ENCODE peak calls at places on chromosomes 12 and 14, in nine cellular contexts. C is adrenal gland, G is A549, H is testis, Z is NB4, R is esophagus squamous epithelium, U is IMR-90, E is gastrocnemius medialis, M is ovary. J is an unnamed sample.
A peak's percentile ranks its signal among the peaks of the same experiment; 100 is the strongest.

GRCh38 chr12:15220961-15221885 is at the start of gene RERG:
- DNase-seq in R (peak; percentile 6), G (peak; percentile 78), H (peak; percentile 84), E (peak; percentile 48), U (peak; percentile 63), C (peak; percentile 83), Z (peak; percentile 81), M (peak; percentile 93), J (peak; percentile 55)

GRCh38 chr12:49674318-49674985 is 32.8 kb downstream of the FMNL3 start:
- DNase-seq in E (no peak), G (no peak), M (peak; percentile 40), R (no peak), U (peak; percentile 41), Z (no peak), H (no peak), C (no peak), J (no peak)

GRCh38 chr12:91381309-91381804 is 198.7 kb upstream of the DCN start:
- DNase-seq in H (peak; percentile 78), E (no peak), C (peak; percentile 78), U (peak; percentile 86), M (peak; percentile 36), R (no peak), Z (no peak), G (peak; percentile 11), J (no peak)

GRCh38 chr12:57783466-57783801 is 847 bp downstream of the TSFM start:
- DNase-seq in E (no peak), C (no peak), Z (no peak), M (no peak), H (no peak), R (no peak), U (no peak), G (no peak), J (no peak)

GRCh38 chr14:100663528-100664052 is 63.1 kb upstream of the DLK1 start:
- DNase-seq in H (no peak), M (no peak), U (no peak), R (no peak), E (no peak), G (no peak), C (no peak), Z (no peak), J (no peak)

GRCh38 chr12:132356686-132357622 is 27.6 kb upstream of the GALNT9 start:
- DNase-seq in G (peak; percentile 52), M (peak; percentile 75), C (peak; percentile 33), R (no peak), E (no peak), H (peak; percentile 50), Z (peak; percentile 95), U (peak; percentile 16), J (no peak)

GRCh38 chr12:41055875-41056577 is 132.1 kb upstream of the PDZRN4 start:
- DNase-seq in U (peak; percentile 6), G (no peak), E (no peak), H (no peak), R (no peak), C (no peak), M (no peak), Z (no peak), J (no peak)

GRCh38 chr14:100673807-100674154 is 52.9 kb upstream of the DLK1 start:
- DNase-seq in U (no peak), M (no peak), R (no peak), C (no peak), H (no peak), G (no peak), E (no peak), Z (no peak), J (no peak)

GRCh38 chr12:126937431-126937830 is 1329.5 kb upstream of the TMEM132C start:
- DNase-seq in G (no peak), E (no peak), R (no peak), C (no peak), H (no peak), M (no peak), Z (no peak), U (no peak), J (no peak)

GRCh38 chr12:44571031-44571550 is 305.0 kb downstream of the NELL2 start:
- DNase-seq in H (no peak), M (no peak), U (no peak), G (no peak), C (no peak), E (no peak), Z (no peak), R (no peak), J (no peak)

GRCh38 chr12:7756993-7757392 is 8.0 kb upstream of the NANOGNB start:
- DNase-seq in E (no peak), Z (no peak), M (no peak), R (no peak), C (no peak), H (no peak), U (no peak), G (no peak), J (no peak)

GRCh38 chr12:1130571-1130970 is 139.5 kb downstream of the ERC1 start:
- DNase-seq in H (no peak), C (no peak), U (no peak), R (no peak), E (no peak), Z (no peak), G (no peak), M (no peak), J (no peak)

GRCh38 chr12:127273621-127274020 is 993.3 kb upstream of the TMEM132C start:
- DNase-seq in R (no peak), U (peak; percentile 55), H (no peak), M (no peak), Z (no peak), C (no peak), G (no peak), E (no peak), J (no peak)

GRCh38 chr14:69043598-69044267 is 64.6 kb upstream of the ACTN1 start:
- DNase-seq in Z (peak; percentile 75), G (no peak), R (no peak), E (no peak), H (peak; percentile 38), M (peak; percentile 66), C (no peak), U (peak; percentile 77), J (no peak)

GRCh38 chr12:90024261-90024660 is 315.6 kb upstream of the ATP2B1 start:
- DNase-seq in U (peak; percentile 42), M (no peak), G (peak; percentile 62), H (no peak), Z (no peak), E (no peak), R (no peak), C (no peak), J (no peak)

GRCh38 chr12:121015825-121016766 is at the start of gene C12orf43:
- DNase-seq in G (peak; percentile 92), C (peak; percentile 96), H (peak; percentile 98), Z (peak; percentile 96), U (peak; percentile 87), M (peak; percentile 92), E (peak; percentile 80), R (peak; percentile 66), J (peak; percentile 76)
- TF ChIP-seq POLR2A in G (peak; percentile 76), C (peak; percentile 60), H (no peak), Z (peak; percentile 52), U (peak; percentile 65), M (no peak), E (no peak), R (no peak), J (peak; percentile 71)

GRCh38 chr14:24427537-24428508 is 1.6 kb downstream of the CBLN3 start:
- DNase-seq in E (no peak), G (no peak), R (no peak), C (peak; percentile 25), Z (no peak), U (no peak), H (no peak), M (peak; percentile 41), J (no peak)

GRCh38 chr14:24430143-24430681 is 458 bp downstream of the KHNYN start:
- DNase-seq in R (no peak), E (peak; percentile 42), G (peak; percentile 75), C (peak; percentile 84), M (peak; percentile 90), Z (peak; percentile 78), U (peak; percentile 66), H (peak; percentile 87), J (peak; percentile 79)

GRCh38 chr14:24430682-24431568 is 1.2 kb downstream of the KHNYN start:
- DNase-seq in R (no peak), G (no peak), E (no peak), U (peak; percentile 59), H (peak; percentile 74), C (peak; percentile 51), M (peak; percentile 82), Z (peak; percentile 48), J (no peak)

GRCh38 chr14:24428628-24429394 is 657 bp downstream of the CBLN3 start:
- DNase-seq in E (no peak), G (no peak), R (no peak), H (no peak), U (no peak), Z (no peak), M (peak; percentile 50), C (peak; percentile 27), J (no peak)

DNA sequence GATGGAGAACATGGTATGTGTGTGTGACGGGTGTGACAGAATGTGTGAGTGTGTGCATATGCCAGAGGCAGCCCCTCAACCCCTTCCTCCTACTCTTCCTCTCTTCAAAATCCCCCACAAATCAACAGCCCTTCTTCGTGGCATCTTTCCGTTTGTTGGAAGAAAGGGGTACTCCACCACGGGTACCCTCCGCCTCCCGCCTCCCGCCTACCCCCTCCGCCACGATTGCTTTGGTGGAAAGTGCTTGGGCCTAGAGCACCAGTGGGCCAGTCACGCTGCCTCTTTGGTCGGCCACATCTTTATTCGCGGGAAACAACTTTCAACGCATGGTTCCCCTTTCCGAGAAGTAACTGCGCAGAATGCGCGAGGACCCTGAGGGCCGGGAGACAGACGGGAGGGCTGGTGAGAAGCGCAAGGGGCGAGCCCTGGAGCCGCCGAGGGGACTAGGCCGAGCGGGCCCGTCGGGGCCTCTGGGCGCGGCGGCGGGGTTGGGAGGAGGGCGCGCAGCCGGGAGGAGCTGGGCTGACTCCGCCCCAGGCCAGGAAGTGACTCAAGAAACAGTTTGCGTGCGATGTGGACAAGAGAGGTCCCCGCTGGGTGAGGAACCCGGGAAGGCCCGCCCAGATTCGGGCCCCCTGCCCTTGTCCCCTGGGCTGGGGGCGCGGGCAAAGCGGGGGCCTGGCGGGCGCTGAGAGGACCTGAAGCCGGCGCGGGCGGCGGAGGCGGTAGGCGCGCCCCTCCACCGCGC is at the start of the genes CBLN3 and KHNYN:
- DNase-seq in Z (peak; percentile 95), C (peak; percentile 93), E (peak; percentile 85), R (peak; percentile 46), G (peak; percentile 93), H (peak; percentile 94), M (peak; percentile 94), U (peak; percentile 92), J (peak; percentile 99)
- TF ChIP-seq POLR2A in Z (peak; percentile 89), C (peak; percentile 96), E (peak; percentile 83), R (no peak), G (peak; percentile 72), H (peak; percentile 46), M (peak; percentile 97), U (peak; percentile 88), J (peak; percentile 94)

DNA sequence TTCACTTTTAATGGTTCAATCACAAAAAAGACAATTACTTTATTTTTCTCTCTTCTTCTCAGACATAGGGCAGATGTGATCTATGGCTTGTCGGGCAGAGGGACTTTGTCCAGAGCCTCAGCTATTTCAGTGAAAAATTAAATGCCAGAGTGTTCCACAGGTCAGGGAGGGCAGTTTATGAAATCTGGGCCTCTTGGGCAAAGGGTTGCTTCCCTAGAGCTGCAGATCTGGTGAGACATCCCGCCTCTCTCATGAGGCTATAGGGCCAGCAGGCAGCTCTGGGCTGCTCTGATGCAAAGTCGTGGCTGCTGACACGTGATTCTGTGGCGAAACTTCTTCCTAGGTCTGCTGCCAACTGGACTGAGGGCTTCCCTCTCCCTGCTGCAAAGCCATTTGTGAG is 6.0 kb downstream of the CLMN start:
- DNase-seq in C (peak; percentile 64), H (peak; percentile 69), M (peak; percentile 45), R (peak; percentile 12), Z (peak; percentile 80), G (peak; percentile 67), U (peak; percentile 34), E (peak; percentile 27), J (no peak)
- TF ChIP-seq POLR2A in C (no peak), H (no peak), M (no peak), R (no peak), Z (no peak), G (no peak), U (no peak), E (no peak), J (no peak)

GRCh38 chr14:22982477-22983245 is at the start of gene AJUBA:
- DNase-seq in Z (peak; percentile 92), M (peak; percentile 94), H (peak; percentile 93), R (peak; percentile 37), E (peak; percentile 39), G (peak; percentile 95), C (peak; percentile 91), U (peak; percentile 92), J (peak; percentile 84)
- TF ChIP-seq POLR2A in Z (peak; percentile 38), M (peak; percentile 47), H (no peak), R (no peak), E (no peak), G (peak; percentile 61), C (peak; percentile 47), U (peak; percentile 70), J (no peak)

J was measured in GM12892.